ENCODE peak calls at places on chromosomes 1 and 21, in ten cellular contexts. W, H, T, Z, V, F, I, O, Q and C are unnamed samples.

GRCh38 chr1:43951021-43951985 is 4.6 kb downstream of the IPO13 start:
- DNase-seq in W (no peak), H (no peak), T (no peak), Z (no peak), V (no peak), F (no peak), I (no peak), O (no peak), Q (peak), C (no peak)

GRCh38 chr1:30014031-30014430 is 709.4 kb downstream of the MATN1 start:
- DNase-seq in W (no peak), H (no peak), T (no peak), Z (no peak), V (no peak), F (no peak), I (no peak), O (no peak), Q (no peak), C (no peak)

GRCh38 chr1:202589190-202589680 is 121.0 kb downstream of the SYT2 start:
- DNase-seq in W (no peak), H (no peak), T (peak), Z (peak), V (peak), F (peak), I (no peak), O (peak), Q (peak), C (peak)

GRCh38 chr21:41370840-41371697 is 9.2 kb downstream of the MX2 start:
- DNase-seq in W (no peak), H (no peak), T (no peak), Z (no peak), V (no peak), F (no peak), I (no peak), O (peak), Q (no peak), C (no peak)

GRCh38 chr1:23013657-23014056 is 2.0 kb downstream of the TEX46 start:
- DNase-seq in W (no peak), H (peak), T (peak), Z (no peak), V (no peak), F (peak), I (peak), O (no peak), Q (peak), C (peak)

GRCh38 chr1:205497351-205497750 is 7.1 kb upstream of the CDK18 start:
- DNase-seq in W (no peak), H (no peak), T (no peak), Z (no peak), V (no peak), F (no peak), I (peak), O (no peak), Q (no peak), C (peak)

GRCh38 chr1:162633327-162633762 is 1.1 kb downstream of the DDR2 start:
- DNase-seq in W (no peak), H (no peak), T (no peak), Z (no peak), V (no peak), F (no peak), I (no peak), O (no peak), Q (no peak), C (no peak)

GRCh38 chr1:74271503-74271902 is 36.3 kb downstream of the TNNI3K start:
- DNase-seq in W (no peak), H (no peak), T (no peak), Z (no peak), V (no peak), F (no peak), I (no peak), O (no peak), Q (no peak), C (peak)

GRCh38 chr1:40634901-40635655 is 30.4 kb downstream of the RIMS3 start:
- DNase-seq in W (no peak), H (no peak), T (no peak), Z (no peak), V (no peak), F (no peak), I (no peak), O (no peak), Q (peak), C (no peak)

GRCh38 chr21:29034678-29035077 is 10.2 kb downstream of the USP16 start:
- DNase-seq in W (no peak), H (no peak), T (no peak), Z (no peak), V (no peak), F (no peak), I (no peak), O (no peak), Q (no peak), C (no peak)

GRCh38 chr1:181040284-181040865 is 6.6 kb downstream of the MR1 start:
- DNase-seq in W (no peak), H (no peak), T (no peak), Z (no peak), V (no peak), F (no peak), I (no peak), O (no peak), Q (no peak), C (no peak)

GRCh38 chr1:3019516-3020051 is 1.7 kb upstream of the ACTRT2 start:
- DNase-seq in W (no peak), H (no peak), T (no peak), Z (no peak), V (no peak), F (no peak), I (no peak), O (no peak), Q (no peak), C (no peak)

GRCh38 chr1:156458181-156458503 is 42.4 kb downstream of the MEF2D start:
- DNase-seq in W (no peak), H (no peak), T (peak), Z (no peak), V (peak), F (no peak), I (no peak), O (no peak), Q (peak), C (peak)

GRCh38 chr1:228048659-228049333 is 33.7 kb upstream of the ARF1 start:
- DNase-seq in W (no peak), H (no peak), T (no peak), Z (no peak), V (no peak), F (no peak), I (no peak), O (no peak), Q (no peak), C (no peak)

GRCh38 chr1:236734141-236734765 is 48.0 kb downstream of the ACTN2 start:
- DNase-seq in W (no peak), H (no peak), T (no peak), Z (no peak), V (no peak), F (no peak), I (no peak), O (no peak), Q (peak), C (peak)

GRCh38 chr1:11045428-11046269 is 1.4 kb downstream of the MASP2 start:
- DNase-seq in W (peak), H (no peak), T (peak), Z (no peak), V (no peak), F (peak), I (no peak), O (no peak), Q (no peak), C (peak)

GRCh38 chr21:45536301-45537081 is 5.7 kb downstream of the SLC19A1 start:
- DNase-seq in W (peak), H (no peak), T (no peak), Z (no peak), V (no peak), F (no peak), I (no peak), O (no peak), Q (no peak), C (no peak)